ENCODE peak calls at places on chromosomes 7 and 10, in four cellular contexts. T is AG08395; R is activated T-cell treated with anti-CD3 and anti-CD28 coated beads for 48 hours; P is activated CD4-positive, alpha-beta T cell treated with anti-CD3 and anti-CD28 coated beads for 36 hours. K is an unnamed sample.

GRCh38 chr7:55641273-55641691 is 69.0 kb upstream of the VOPP1 start:
- DNase-seq in R (peak; percentile 2), P (peak; percentile 45), T (peak; percentile 89), K (peak; percentile 81)

GRCh38 chr10:117078168-117078837 is 59.8 kb downstream of the VAX1 start:
- DNase-seq in R (no peak), P (no peak), T (no peak), K (no peak)

GRCh38 chr10:3892440-3893101 is 107.6 kb upstream of the KLF6 start:
- DNase-seq in P (no peak), T (no peak), R (no peak), K (no peak)

GRCh38 chr7:138943061-138943460 is 38.1 kb downstream of the KIAA1549 start:
- DNase-seq in P (no peak), R (no peak), T (no peak), K (no peak)

GRCh38 chr7:155166673-155167370 is 96.7 kb downstream of the HTR5A start:
- DNase-seq in R (no peak), T (peak; percentile 78), P (no peak), K (peak; percentile 86)

GRCh38 chr10:95444792-95445191 is 116.4 kb downstream of the SORBS1 start:
- DNase-seq in R (no peak), P (no peak), T (no peak), K (no peak)

GRCh38 chr10:102665904-102666509 is 21.7 kb downstream of the TRIM8 start:
- DNase-seq in R (no peak), P (no peak), T (no peak), K (no peak)

GRCh38 chr7:15057272-15057671 is 154.7 kb upstream of the DGKB start:
- DNase-seq in R (no peak), P (no peak), T (no peak), K (no peak)

GRCh38 chr10:81915517-81915916 is 40.5 kb downstream of the NRG3 start:
- DNase-seq in P (no peak), R (no peak), T (no peak), K (no peak)

GRCh38 chr10:4270116-4270515 is 485.1 kb upstream of the KLF6 start:
- DNase-seq in P (no peak), R (no peak), T (peak; percentile 67), K (no peak)

GRCh38 chr7:24346716-24347115 is 62.7 kb downstream of the NPY start:
- DNase-seq in T (no peak), P (no peak), R (no peak), K (no peak)

GRCh38 chr7:128352138-128352537 is 8.4 kb upstream of the RBM28 start:
- DNase-seq in P (peak; percentile 66), T (no peak), R (peak; percentile 29), K (no peak)

GRCh38 chr10:85558533-85558932 is 808.1 kb downstream of the GRID1 start:
- DNase-seq in T (no peak), R (no peak), P (no peak), K (no peak)

GRCh38 chr10:75211007-75211735 is 575 bp downstream of the VDAC2 start:
- DNase-seq in T (peak; percentile 54), P (peak; percentile 68), R (no peak), K (no peak)

GRCh38 chr10:71761105-71761511 is 12.2 kb downstream of the VSIR start:
- DNase-seq in P (peak; percentile 77), T (no peak), R (no peak), K (no peak)

GRCh38 chr7:619356-619840 is 99.8 kb upstream of the PDGFA start:
- DNase-seq in R (no peak), P (no peak), T (no peak), K (no peak)

GRCh38 chr7:148697256-148697841 is 1.4 kb upstream of the CUL1 start:
- DNase-seq in R (peak; percentile 62), P (peak; percentile 85), T (peak; percentile 58), K (no peak)

GRCh38 chr7:116582164-116582732 is 57.4 kb downstream of the CAV1 start:
- DNase-seq in T (peak; percentile 47), P (no peak), R (no peak), K (no peak)

GRCh38 chr10:96637709-96638108 is 50.9 kb upstream of the TM9SF3 start:
- DNase-seq in T (no peak), P (no peak), R (no peak), K (no peak)

GRCh38 chr10:104130041-104130440 is 8.1 kb downstream of the SFR1 start:
- DNase-seq in R (no peak), P (no peak), T (no peak), K (no peak)

GRCh38 chr10:119489572-119490326 is 52.8 kb downstream of the RGS10 start:
- DNase-seq in T (peak; percentile 63), R (peak; percentile 67), P (peak; percentile 75), K (no peak)

GRCh38 chr7:157519246-157519645 is 182.4 kb downstream of the DNAJB6 start:
- DNase-seq in R (no peak), P (no peak), T (no peak), K (no peak)

GRCh38 chr10:14658331-14659122 is 116.2 kb downstream of the FAM107B start:
- DNase-seq in P (no peak), T (peak; percentile 43), R (no peak), K (peak; percentile 56)

GRCh38 chr10:36366843-36367242 is 724.7 kb upstream of the FZD8 start:
- DNase-seq in P (no peak), T (no peak), R (no peak), K (no peak)